ENCODE peak calls at places on chromosomes 6 and 20, in four cellular contexts. One of them, this sample, is unnamed.

GRCh38 chr6:136754820-136755219 is 37.5 kb downstream of the MAP3K5 start:
- DNase-seq in HepG2: no peak
- DNase-seq in H1: no peak
- DNase-seq in K562: peak
- DNase-seq in this sample: no peak

GRCh38 chr6:111980168-111980567 is 73.7 kb upstream of the CCN6 start:
- DNase-seq in HepG2: no peak
- DNase-seq in H1: no peak
- DNase-seq in K562: no peak
- DNase-seq in this sample: no peak

GRCh38 chr6:56076033-56076432 is 171.3 kb downstream of the COL21A1 start:
- DNase-seq in HepG2: no peak
- DNase-seq in H1: no peak
- DNase-seq in K562: no peak
- DNase-seq in this sample: no peak

GRCh38 chr6:1477432-1478090 is 88.2 kb downstream of the FOXF2 start:
- DNase-seq in HepG2: no peak
- DNase-seq in H1: no peak
- DNase-seq in K562: no peak
- DNase-seq in this sample: peak

GRCh38 chr6:124057448-124057847 is 253.8 kb downstream of the NKAIN2 start:
- DNase-seq in HepG2: no peak
- DNase-seq in H1: no peak
- DNase-seq in K562: no peak
- DNase-seq in this sample: no peak

GRCh38 chr6:116595247-116595646 is 21.0 kb upstream of the RSPH4A start:
- DNase-seq in HepG2: no peak
- DNase-seq in H1: no peak
- DNase-seq in K562: no peak
- DNase-seq in this sample: no peak

GRCh38 chr6:15555101-15556038 is 107.5 kb downstream of the DTNBP1 start:
- DNase-seq in HepG2: no peak
- DNase-seq in H1: no peak
- DNase-seq in K562: peak
- DNase-seq in this sample: no peak

GRCh38 chr20:24388828-24389325 is 80.6 kb upstream of the SYNDIG1 start:
- DNase-seq in HepG2: no peak
- DNase-seq in H1: no peak
- DNase-seq in K562: no peak
- DNase-seq in this sample: no peak

GRCh38 chr20:62884556-62884955 is 22.9 kb upstream of the TCFL5 start:
- DNase-seq in HepG2: no peak
- DNase-seq in H1: no peak
- DNase-seq in K562: no peak
- DNase-seq in this sample: no peak

GRCh38 chr6:51891784-51892183 is 195.6 kb downstream of the PKHD1 start:
- DNase-seq in HepG2: no peak
- DNase-seq in H1: no peak
- DNase-seq in K562: no peak
- DNase-seq in this sample: no peak

GRCh38 chr6:169371344-169372144 is 117.9 kb upstream of the THBS2 start:
- DNase-seq in HepG2: peak
- DNase-seq in H1: no peak
- DNase-seq in K562: peak
- DNase-seq in this sample: peak

GRCh38 chr20:10329387-10330005 is 104.5 kb downstream of the MKKS start:
- DNase-seq in HepG2: no peak
- DNase-seq in H1: no peak
- DNase-seq in K562: no peak
- DNase-seq in this sample: no peak

GRCh38 chr20:55271370-55271769 is 733.9 kb downstream of the CBLN4 start:
- DNase-seq in HepG2: no peak
- DNase-seq in H1: no peak
- DNase-seq in K562: no peak
- DNase-seq in this sample: no peak

GRCh38 chr20:62367136-62367482 is at the start of gene LAMA5:
- DNase-seq in HepG2: peak
- DNase-seq in H1: no peak
- DNase-seq in K562: peak
- DNase-seq in this sample: no peak

GRCh38 chr20:60232380-60232779 is 274.2 kb downstream of the CDH26 start:
- DNase-seq in HepG2: no peak
- DNase-seq in H1: no peak
- DNase-seq in K562: no peak
- DNase-seq in this sample: no peak

GRCh38 chr6:79946773-79947190 is 571 bp downstream of the ELOVL4 start:
- DNase-seq in HepG2: no peak
- DNase-seq in H1: no peak
- DNase-seq in K562: no peak
- DNase-seq in this sample: peak

GRCh38 chr6:28817808-28818145 is 106.0 kb downstream of the TRIM27 start:
- DNase-seq in HepG2: no peak
- DNase-seq in H1: no peak
- DNase-seq in K562: peak
- DNase-seq in this sample: no peak

GRCh38 chr6:158174514-158174913 is 6.4 kb downstream of the GTF2H5 start:
- DNase-seq in HepG2: no peak
- DNase-seq in H1: no peak
- DNase-seq in K562: no peak
- DNase-seq in this sample: no peak
- TF ChIP-seq CHD2 in HepG2: no peak
- TF ChIP-seq CHD2 in H1: no peak
- TF ChIP-seq CHD2 in K562: no peak
- TF ChIP-seq CHD2 in this sample: no peak

GRCh38 chr6:158518196-158519127 is 41.4 kb upstream of the TMEM181 start:
- DNase-seq in HepG2: peak
- DNase-seq in H1: no peak
- DNase-seq in K562: peak
- DNase-seq in this sample: peak
- TF ChIP-seq RNF2 in HepG2: no peak
- TF ChIP-seq RNF2 in H1: no peak
- TF ChIP-seq RNF2 in K562: no peak
- TF ChIP-seq RNF2 in this sample: no peak

GRCh38 chr20:48875233-48875913 is 46.1 kb upstream of the ARFGEF2 start:
- DNase-seq in HepG2: no peak
- DNase-seq in H1: no peak
- DNase-seq in K562: no peak
- DNase-seq in this sample: no peak

GRCh38 chr20:48877299-48877698 is 44.2 kb upstream of the ARFGEF2 start:
- DNase-seq in HepG2: no peak
- DNase-seq in H1: no peak
- DNase-seq in K562: no peak
- DNase-seq in this sample: no peak

GRCh38 chr20:48878849-48879248 is 42.7 kb upstream of the ARFGEF2 start:
- DNase-seq in HepG2: no peak
- DNase-seq in H1: no peak
- DNase-seq in K562: no peak
- DNase-seq in this sample: no peak

GRCh38 chr20:48879609-48880008 is 41.9 kb upstream of the ARFGEF2 start:
- DNase-seq in HepG2: no peak
- DNase-seq in H1: no peak
- DNase-seq in K562: no peak
- DNase-seq in this sample: no peak

GRCh38 chr20:48875914-48876240 is 45.6 kb upstream of the ARFGEF2 start:
- DNase-seq in HepG2: no peak
- DNase-seq in H1: no peak
- DNase-seq in K562: peak
- DNase-seq in this sample: no peak
- TF ChIP-seq CHD2 in HepG2: no peak
- TF ChIP-seq CHD2 in H1: no peak
- TF ChIP-seq CHD2 in K562: no peak
- TF ChIP-seq CHD2 in this sample: no peak

DNA sequence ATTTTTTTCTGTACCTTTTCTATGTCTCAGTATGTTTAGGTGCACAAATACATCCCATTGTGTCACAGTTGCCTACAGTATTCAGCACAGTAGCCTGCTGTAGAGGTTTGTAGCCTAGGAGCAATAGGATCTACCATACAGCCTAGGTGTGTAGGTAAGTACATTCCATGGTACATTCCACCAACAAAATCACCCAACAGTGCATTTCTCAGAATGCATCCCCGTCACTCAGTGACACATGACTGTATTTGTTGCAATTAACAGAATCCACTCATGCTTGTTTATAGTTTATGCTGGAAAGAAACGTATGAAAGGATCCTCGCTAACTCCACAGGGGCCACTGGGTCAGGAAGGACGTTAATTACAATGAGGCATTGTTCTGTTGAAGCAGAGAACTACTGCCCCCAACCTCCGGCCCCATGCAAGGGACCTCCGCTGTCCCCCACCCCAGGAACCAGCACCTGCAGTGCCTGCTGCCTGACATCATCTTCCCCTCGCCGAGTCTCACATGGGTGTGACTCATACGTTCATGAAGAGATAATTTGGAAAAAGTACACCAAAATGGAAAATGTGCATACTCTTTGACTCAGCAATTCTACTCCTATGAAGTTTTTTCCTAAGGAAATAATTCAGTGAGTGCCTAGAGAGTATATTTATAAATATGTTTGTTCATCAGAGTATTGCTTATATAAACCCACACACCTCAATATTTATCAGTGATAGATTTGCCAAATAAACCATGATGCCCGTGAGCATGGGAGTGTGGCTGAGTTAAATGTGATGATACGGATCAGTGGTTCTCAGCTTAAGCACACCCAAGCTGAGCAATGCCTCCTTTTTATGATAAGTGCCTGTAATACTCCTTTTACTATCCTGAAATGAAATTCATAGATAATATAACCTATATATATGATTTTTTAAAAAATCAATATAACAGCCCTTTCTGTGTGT is 156.4 kb upstream of the ECI2 start:
- DNase-seq in HepG2: peak
- DNase-seq in H1: no peak
- DNase-seq in K562: peak
- DNase-seq in this sample: no peak
- TF ChIP-seq RNF2 in HepG2: no peak
- TF ChIP-seq RNF2 in H1: no peak
- TF ChIP-seq RNF2 in K562: no peak
- TF ChIP-seq RNF2 in this sample: no peak

GRCh38 chr6:125745281-125746018 is 4.0 kb upstream of the HEY2 start:
- DNase-seq in HepG2: no peak
- DNase-seq in H1: peak
- DNase-seq in K562: no peak
- DNase-seq in this sample: no peak
- TF ChIP-seq CHD2 in HepG2: no peak
- TF ChIP-seq CHD2 in H1: no peak
- TF ChIP-seq CHD2 in K562: no peak
- TF ChIP-seq CHD2 in this sample: no peak

DNA sequence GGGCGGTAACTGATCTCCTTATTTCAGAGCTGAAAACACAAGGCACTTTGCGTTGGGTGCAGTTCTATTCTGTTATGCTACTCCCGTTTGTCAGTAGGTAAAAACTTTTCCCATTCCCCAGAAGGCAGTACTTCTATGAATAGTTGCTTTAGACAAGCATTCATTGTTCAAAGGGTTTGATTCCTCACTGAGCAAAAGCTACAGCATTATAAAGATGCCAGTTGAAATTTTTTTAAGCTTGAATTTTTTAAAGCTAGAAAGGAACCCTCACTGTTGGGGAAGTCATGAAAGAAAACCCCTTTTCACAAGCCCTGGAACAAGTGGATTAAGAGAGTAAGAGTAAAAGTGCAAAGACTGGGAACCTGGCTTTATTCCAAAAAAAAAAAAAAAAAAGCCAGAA is 42.3 kb downstream of the FUT9 start:
- DNase-seq in HepG2: no peak
- DNase-seq in H1: no peak
- DNase-seq in K562: no peak
- DNase-seq in this sample: no peak
- TF ChIP-seq RNF2 in HepG2: no peak
- TF ChIP-seq RNF2 in H1: no peak
- TF ChIP-seq RNF2 in K562: no peak
- TF ChIP-seq RNF2 in this sample: no peak

DNA sequence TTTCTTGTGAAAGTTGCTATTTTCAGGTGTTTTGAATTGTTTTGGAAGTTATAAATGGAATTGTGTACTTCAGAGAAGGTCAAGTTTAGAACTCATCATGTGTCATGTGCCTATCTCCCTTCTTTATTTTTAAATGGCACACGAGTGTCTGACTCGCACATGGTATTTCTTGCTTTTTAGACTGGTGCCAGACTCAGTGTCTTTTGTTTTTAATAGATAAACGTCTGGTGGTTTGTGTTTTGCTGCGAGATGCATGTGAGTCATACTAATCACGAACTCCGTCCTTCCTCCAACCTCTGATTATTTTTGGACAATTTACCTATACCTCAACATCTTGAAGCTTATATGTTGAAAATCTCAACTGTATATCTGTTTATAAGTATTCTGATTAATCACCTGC is 292.1 kb downstream of the CDKAL1 start:
- DNase-seq in HepG2: no peak
- DNase-seq in H1: no peak
- DNase-seq in K562: peak
- DNase-seq in this sample: no peak
- TF ChIP-seq CHD2 in HepG2: no peak
- TF ChIP-seq CHD2 in H1: no peak
- TF ChIP-seq CHD2 in K562: no peak
- TF ChIP-seq CHD2 in this sample: no peak

DNA sequence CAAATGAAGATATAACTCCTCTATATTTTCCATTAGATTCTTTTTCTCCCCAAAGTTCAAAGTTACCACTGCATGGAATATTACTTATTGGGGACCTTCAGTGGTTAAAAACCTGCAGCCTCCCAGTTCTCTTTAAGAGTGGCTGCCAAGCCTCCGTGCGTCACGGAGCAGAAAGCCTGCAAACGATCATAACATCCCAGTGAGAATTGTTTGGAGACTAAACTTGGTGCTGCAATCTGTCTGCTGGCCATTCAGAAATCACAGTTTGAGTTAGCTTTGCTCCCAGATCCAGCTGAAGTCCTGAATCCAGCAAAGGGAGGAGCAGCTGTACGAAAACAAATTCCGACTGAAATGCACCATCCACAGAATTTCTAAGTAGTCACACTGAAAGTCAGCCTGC is 213.5 kb upstream of the PDE10A start:
- DNase-seq in HepG2: no peak
- DNase-seq in H1: no peak
- DNase-seq in K562: no peak
- DNase-seq in this sample: no peak
- TF ChIP-seq RNF2 in HepG2: no peak
- TF ChIP-seq RNF2 in H1: no peak
- TF ChIP-seq RNF2 in K562: no peak
- TF ChIP-seq RNF2 in this sample: no peak

GRCh38 chr20:20752712-20753111 is 40.3 kb upstream of the RALGAPA2 start:
- DNase-seq in HepG2: no peak
- DNase-seq in H1: no peak
- DNase-seq in K562: no peak
- DNase-seq in this sample: no peak

GRCh38 chr20:20759132-20759531 is 46.7 kb upstream of the RALGAPA2 start:
- DNase-seq in HepG2: peak
- DNase-seq in H1: no peak
- DNase-seq in K562: no peak
- DNase-seq in this sample: no peak

GRCh38 chr20:20754758-20755157 is 42.3 kb upstream of the RALGAPA2 start:
- DNase-seq in HepG2: no peak
- DNase-seq in H1: no peak
- DNase-seq in K562: no peak
- DNase-seq in this sample: no peak

GRCh38 chr20:20755674-20756319 is 43.4 kb upstream of the RALGAPA2 start:
- DNase-seq in HepG2: peak
- DNase-seq in H1: no peak
- DNase-seq in K562: no peak
- DNase-seq in this sample: no peak

GRCh38 chr20:20755227-20755626 is 42.8 kb upstream of the RALGAPA2 start:
- DNase-seq in HepG2: no peak
- DNase-seq in H1: no peak
- DNase-seq in K562: no peak
- DNase-seq in this sample: no peak
- TF ChIP-seq CHD2 in HepG2: no peak
- TF ChIP-seq CHD2 in H1: no peak
- TF ChIP-seq CHD2 in K562: no peak
- TF ChIP-seq CHD2 in this sample: no peak

This sample was measured in A549.